ENCODE peak calls at places on chromosomes 6 and 20, in seven cellular contexts. K, H, T, L, D, P and Z are unnamed samples.

GRCh38 chr6:39416728-39417127 is 94.2 kb upstream of the KCNK16 start:
- DNase-seq in T (no peak), H (peak), D (peak), K (no peak), P (peak), L (no peak), Z (peak)

GRCh38 chr20:49880177-49880576 is 35.2 kb downstream of the SPATA2 start:
- DNase-seq in K (no peak), P (no peak), T (no peak), L (no peak), D (peak), H (peak), Z (peak)

GRCh38 chr20:1820137-1821074 is 74.8 kb upstream of the SIRPA start:
- DNase-seq in D (peak), K (no peak), H (peak), T (peak), L (no peak), P (no peak), Z (peak)

GRCh38 chr20:7971536-7972285 is 31.5 kb upstream of the HAO1 start:
- DNase-seq in H (peak), P (no peak), K (no peak), L (no peak), D (no peak), T (no peak), Z (no peak)

GRCh38 chr6:144944121-144944520 is 659.0 kb downstream of the UTRN start:
- DNase-seq in K (no peak), H (no peak), T (no peak), L (no peak), D (no peak), P (no peak), Z (no peak)

GRCh38 chr6:101070044-101070608 is 189.0 kb upstream of the ASCC3 start:
- DNase-seq in K (no peak), T (no peak), D (no peak), L (no peak), H (no peak), P (no peak), Z (no peak)

GRCh38 chr6:97865612-97866011 is 582.6 kb upstream of the MMS22L start:
- DNase-seq in K (no peak), H (no peak), L (no peak), D (no peak), P (no peak), T (no peak), Z (no peak)

GRCh38 chr6:163460307-163460782 is 45.8 kb downstream of the QKI start:
- DNase-seq in D (peak), L (no peak), P (peak), H (peak), T (no peak), K (no peak), Z (peak)

GRCh38 chr6:136586295-136586694 is 36.1 kb upstream of the MAP7 start:
- DNase-seq in K (no peak), L (no peak), P (no peak), D (peak), H (peak), T (no peak), Z (peak)

GRCh38 chr6:161029195-161029809 is 37.7 kb downstream of the MAP3K4 start:
- DNase-seq in T (no peak), H (peak), D (peak), P (no peak), L (no peak), K (no peak), Z (peak)

GRCh38 chr6:90537723-90538407 is 49.0 kb downstream of the MAP3K7 start:
- DNase-seq in L (no peak), P (no peak), T (no peak), H (peak), D (peak), K (no peak), Z (peak)

GRCh38 chr6:34246563-34247391 is 2.0 kb downstream of the SMIM29 start:
- DNase-seq in K (no peak), H (peak), T (no peak), D (peak), L (no peak), P (no peak), Z (peak)

GRCh38 chr6:12585497-12585958 is 131.0 kb upstream of the PHACTR1 start:
- DNase-seq in L (no peak), D (peak), K (no peak), P (no peak), H (peak), T (peak), Z (peak)

GRCh38 chr6:100382031-100382430 is 82.7 kb downstream of the SIM1 start:
- DNase-seq in L (no peak), P (no peak), H (no peak), K (no peak), T (no peak), D (no peak), Z (no peak)

GRCh38 chr6:98844244-98845161 is 10.1 kb downstream of the POU3F2 start:
- DNase-seq in K (no peak), P (no peak), H (no peak), T (no peak), L (no peak), D (no peak), Z (no peak)

GRCh38 chr6:17986656-17987575 is 519 bp downstream of the KIF13A start:
- DNase-seq in K (peak), T (peak), D (peak), L (no peak), P (peak), H (peak), Z (peak)

GRCh38 chr6:54690596-54690995 is 156.0 kb upstream of the FAM83B start:
- DNase-seq in D (no peak), P (no peak), L (no peak), H (no peak), T (no peak), K (no peak), Z (no peak)

GRCh38 chr6:87373377-87373776 is 28.8 kb downstream of the C6orf163 start:
- DNase-seq in D (no peak), H (no peak), T (no peak), K (no peak), L (no peak), P (no peak), Z (no peak)

GRCh38 chr6:140623498-140623897 is 1249.0 kb upstream of the CITED2 start:
- DNase-seq in H (peak), D (peak), L (peak), T (no peak), K (no peak), P (no peak), Z (peak)

GRCh38 chr6:23176471-23176870 is 607.1 kb downstream of the HDGFL1 start:
- DNase-seq in T (no peak), H (no peak), L (no peak), P (no peak), K (no peak), D (no peak), Z (no peak)

GRCh38 chr6:26318459-26319404 is 46.3 kb upstream of the BTN3A2 start:
- DNase-seq in T (no peak), D (no peak), L (no peak), P (no peak), H (no peak), K (no peak), Z (no peak)

GRCh38 chr6:159080217-159080976 is 35.6 kb upstream of the TAGAP start:
- DNase-seq in L (no peak), K (no peak), H (no peak), P (no peak), D (no peak), T (no peak), Z (no peak)

GRCh38 chr6:100447900-100448700 is 16.6 kb downstream of the SIM1 start:
- DNase-seq in K (no peak), D (no peak), P (no peak), L (no peak), T (no peak), H (no peak), Z (no peak)

GRCh38 chr20:13006825-13007224 is 1.9 kb upstream of the SPTLC3 start:
- DNase-seq in D (peak), K (no peak), T (no peak), H (peak), P (no peak), L (no peak), Z (peak)

GRCh38 chr20:3146732-3147341 is 12.8 kb downstream of the FASTKD5 start:
- DNase-seq in P (no peak), T (no peak), L (no peak), H (no peak), D (no peak), K (no peak), Z (peak)

GRCh38 chr20:38298768-38299288 is 5.1 kb upstream of the BPI start:
- DNase-seq in P (no peak), D (peak), T (peak), L (no peak), K (peak), H (peak), Z (peak)

GRCh38 chr6:37704066-37704465 is 6.4 kb upstream of the MDGA1 start:
- DNase-seq in L (no peak), D (no peak), P (no peak), H (no peak), K (no peak), T (no peak), Z (no peak)

GRCh38 chr6:16438677-16439615 is 200.6 kb downstream of the GMPR start:
- DNase-seq in K (no peak), H (peak), P (peak), L (no peak), T (no peak), D (peak), Z (peak)

GRCh38 chr6:153790048-153790447 is 249.0 kb upstream of the OPRM1 start:
- DNase-seq in K (no peak), P (peak), H (peak), T (no peak), L (peak), D (peak), Z (peak)

DNA sequence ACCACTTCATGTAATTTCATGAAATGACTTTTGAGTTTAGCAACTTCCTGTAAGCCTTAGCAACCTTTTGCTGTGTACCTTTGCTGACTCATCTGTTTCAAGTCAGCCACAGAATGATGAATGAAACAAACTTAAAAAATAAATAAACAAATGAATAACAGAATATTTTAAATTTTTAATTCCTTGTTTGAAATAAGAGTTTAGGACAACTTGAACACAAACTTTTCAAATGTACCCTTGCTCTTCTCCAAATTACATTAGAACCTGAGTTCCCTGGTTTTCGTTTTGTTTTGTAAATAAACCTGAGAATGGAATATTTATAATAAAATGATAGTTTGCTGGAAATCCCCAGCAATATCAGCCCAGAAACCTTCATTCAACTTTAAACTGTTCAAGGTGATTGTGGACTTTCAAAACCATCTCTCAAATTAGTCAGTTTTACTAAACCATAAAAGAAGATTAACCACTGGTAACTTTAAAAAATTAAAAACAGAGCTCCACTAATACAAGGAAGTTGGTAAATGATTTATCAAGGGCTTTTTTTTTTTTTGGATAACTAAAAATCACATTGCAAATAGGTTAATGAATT is 10.1 kb downstream of the MBOAT1 start:
- DNase-seq in K (no peak), D (peak), P (peak), H (peak), T (no peak), L (no peak), Z (peak)
- H3K4me3 ChIP-seq in K (no peak), D (no peak), P (peak), H (no peak), T (no peak), L (no peak), Z (no peak)

GRCh38 chr6:31271641-31272357 is at the start of gene HLA-C:
- DNase-seq in T (peak), P (peak), H (peak), K (peak), L (peak), D (peak), Z (peak)
- TF ChIP-seq CTCF in T (no peak), P (no peak), H (peak), K (no peak), L (no peak), D (peak), Z (peak)

DNA sequence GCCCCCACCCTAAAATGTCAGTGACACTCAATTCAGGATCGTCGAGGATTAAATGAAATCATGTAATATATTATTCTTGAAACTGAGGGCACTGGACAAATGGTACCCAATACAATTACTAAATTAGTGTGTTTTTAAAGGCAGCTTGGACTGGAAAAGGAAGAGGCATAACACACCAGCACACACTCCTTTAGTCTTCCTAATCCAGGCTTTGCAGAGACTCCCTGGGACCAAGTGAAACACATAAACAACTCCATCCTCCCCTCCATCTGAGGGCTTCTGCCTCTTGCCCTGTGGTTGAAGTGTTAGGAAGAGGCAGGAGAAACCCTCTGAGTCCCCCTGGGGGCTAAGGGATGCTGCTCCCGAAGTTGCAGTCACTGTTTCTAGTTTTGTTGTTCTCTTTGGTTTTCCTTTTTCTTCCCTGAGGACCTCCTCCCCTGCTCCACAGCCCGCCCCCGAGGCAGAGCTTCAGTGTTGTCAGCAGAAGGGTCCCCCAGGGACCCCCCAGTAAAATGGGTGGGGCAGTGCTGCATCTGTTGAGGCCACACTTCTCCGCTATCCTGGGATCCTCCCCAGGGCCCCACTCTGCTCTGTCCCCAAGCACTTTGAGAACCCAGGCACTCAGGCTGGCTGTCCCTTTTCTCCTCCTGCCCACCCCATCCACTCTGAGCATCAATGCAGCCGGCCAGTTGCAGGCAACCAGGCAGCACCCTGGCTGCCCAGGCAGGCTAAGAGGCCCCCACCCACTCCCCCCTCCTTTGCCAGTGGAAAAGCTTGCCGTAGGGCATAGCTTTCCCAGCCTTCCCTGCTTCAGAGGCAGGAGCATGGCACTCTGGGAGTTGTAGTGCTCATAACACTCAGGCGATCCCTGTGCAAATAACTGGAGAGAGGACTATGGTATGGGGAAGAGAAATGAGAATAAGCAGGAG is 5.9 kb downstream of the TMEM63B start:
- DNase-seq in K (peak), H (peak), L (peak), D (peak), P (peak), T (peak), Z (peak)
- H3K4me3 ChIP-seq in K (no peak), H (no peak), L (no peak), D (peak), P (no peak), T (no peak), Z (no peak)

GRCh38 chr6:56038764-56039163 is 163.4 kb upstream of the BMP5 start:
- DNase-seq in P (no peak), K (no peak), L (no peak), H (no peak), D (no peak), T (no peak), Z (no peak)

GRCh38 chr6:56040271-56040670 is 164.9 kb upstream of the BMP5 start:
- DNase-seq in P (no peak), T (no peak), D (peak), K (no peak), L (no peak), H (peak), Z (peak)

GRCh38 chr6:56036911-56037310 is 161.5 kb upstream of the BMP5 start:
- DNase-seq in T (no peak), P (no peak), D (no peak), H (no peak), L (no peak), K (no peak), Z (no peak)

GRCh38 chr6:56040875-56041274 is 165.5 kb upstream of the BMP5 start:
- DNase-seq in L (no peak), P (no peak), K (no peak), H (peak), D (peak), T (no peak), Z (peak)

GRCh38 chr6:56037587-56037986 is 162.2 kb upstream of the BMP5 start:
- DNase-seq in H (peak), T (no peak), K (no peak), D (peak), P (no peak), L (no peak), Z (no peak)
- TF ChIP-seq CTCF in H (no peak), T (no peak), K (no peak), D (peak), P (no peak), L (no peak), Z (no peak)